ENCODE peak calls at places on chromosomes 16 and 17, in seven cellular contexts. One of them, this sample, is unnamed.

GRCh38 chr16:85462405-85463227 is 150.5 kb upstream of the GSE1 start:
- DNase-seq in choroid plexus epithelial cell: no peak
- DNase-seq in fibroblast of the aortic adventitia: no peak
- DNase-seq in GM03348: peak; percentile 79
- DNase-seq in LHCN-M2: no peak
- DNase-seq in activated effector memory CD4-positive, alpha-beta T cell treated with anti-CD3 and anti-CD28 coated beads, Interleukin-2, amount 50 U/mL, for 16 hours: no peak
- DNase-seq in fibroblast of the conjunctiva: no peak
- DNase-seq in this sample: no peak

GRCh38 chr16:64253525-64253924 is 868.3 kb downstream of the CDH11 start:
- DNase-seq in choroid plexus epithelial cell: no peak
- DNase-seq in fibroblast of the aortic adventitia: no peak
- DNase-seq in GM03348: no peak
- DNase-seq in LHCN-M2: peak; percentile 49
- DNase-seq in activated effector memory CD4-positive, alpha-beta T cell treated with anti-CD3 and anti-CD28 coated beads, Interleukin-2, amount 50 U/mL, for 16 hours: no peak
- DNase-seq in fibroblast of the conjunctiva: no peak
- DNase-seq in this sample: no peak

GRCh38 chr16:728890-729744 is 2.2 kb downstream of the HAGHL start:
- DNase-seq in choroid plexus epithelial cell: no peak
- DNase-seq in fibroblast of the aortic adventitia: no peak
- DNase-seq in GM03348: no peak
- DNase-seq in LHCN-M2: no peak
- DNase-seq in activated effector memory CD4-positive, alpha-beta T cell treated with anti-CD3 and anti-CD28 coated beads, Interleukin-2, amount 50 U/mL, for 16 hours: no peak
- DNase-seq in fibroblast of the conjunctiva: no peak
- DNase-seq in this sample: no peak

GRCh38 chr17:42194133-42194899 is at the start of gene GHDC:
- DNase-seq in choroid plexus epithelial cell: peak; percentile 81
- DNase-seq in fibroblast of the aortic adventitia: peak; percentile 68
- DNase-seq in GM03348: peak; percentile 94
- DNase-seq in LHCN-M2: peak; percentile 59
- DNase-seq in activated effector memory CD4-positive, alpha-beta T cell treated with anti-CD3 and anti-CD28 coated beads, Interleukin-2, amount 50 U/mL, for 16 hours: peak; percentile 93
- DNase-seq in fibroblast of the conjunctiva: peak; percentile 49
- DNase-seq in this sample: peak; percentile 79

GRCh38 chr17:6509295-6509771 is 47.0 kb downstream of the PITPNM3 start:
- DNase-seq in choroid plexus epithelial cell: peak; percentile 37
- DNase-seq in fibroblast of the aortic adventitia: peak; percentile 73
- DNase-seq in GM03348: no peak
- DNase-seq in LHCN-M2: peak; percentile 6
- DNase-seq in activated effector memory CD4-positive, alpha-beta T cell treated with anti-CD3 and anti-CD28 coated beads, Interleukin-2, amount 50 U/mL, for 16 hours: no peak
- DNase-seq in fibroblast of the conjunctiva: no peak
- DNase-seq in this sample: peak; percentile 22

GRCh38 chr16:66309-67182 is 5.9 kb downstream of the RHBDF1 start:
- DNase-seq in choroid plexus epithelial cell: no peak
- DNase-seq in fibroblast of the aortic adventitia: no peak
- DNase-seq in GM03348: no peak
- DNase-seq in LHCN-M2: no peak
- DNase-seq in activated effector memory CD4-positive, alpha-beta T cell treated with anti-CD3 and anti-CD28 coated beads, Interleukin-2, amount 50 U/mL, for 16 hours: no peak
- DNase-seq in fibroblast of the conjunctiva: no peak
- DNase-seq in this sample: no peak

GRCh38 chr17:4965311-4965986 is 2.2 kb downstream of the SPAG7 start:
- DNase-seq in choroid plexus epithelial cell: no peak
- DNase-seq in fibroblast of the aortic adventitia: no peak
- DNase-seq in GM03348: no peak
- DNase-seq in LHCN-M2: no peak
- DNase-seq in activated effector memory CD4-positive, alpha-beta T cell treated with anti-CD3 and anti-CD28 coated beads, Interleukin-2, amount 50 U/mL, for 16 hours: no peak
- DNase-seq in fibroblast of the conjunctiva: no peak
- DNase-seq in this sample: no peak

GRCh38 chr17:58166682-58167081 is at the start of gene OR4D2:
- DNase-seq in choroid plexus epithelial cell: no peak
- DNase-seq in fibroblast of the aortic adventitia: no peak
- DNase-seq in GM03348: no peak
- DNase-seq in LHCN-M2: no peak
- DNase-seq in activated effector memory CD4-positive, alpha-beta T cell treated with anti-CD3 and anti-CD28 coated beads, Interleukin-2, amount 50 U/mL, for 16 hours: no peak
- DNase-seq in fibroblast of the conjunctiva: no peak
- DNase-seq in this sample: no peak

GRCh38 chr17:63697341-63698286 is 2.3 kb downstream of the LIMD2 start:
- DNase-seq in choroid plexus epithelial cell: peak; percentile 47
- DNase-seq in fibroblast of the aortic adventitia: peak; percentile 25
- DNase-seq in GM03348: peak; percentile 68
- DNase-seq in LHCN-M2: no peak
- DNase-seq in activated effector memory CD4-positive, alpha-beta T cell treated with anti-CD3 and anti-CD28 coated beads, Interleukin-2, amount 50 U/mL, for 16 hours: peak; percentile 92
- DNase-seq in fibroblast of the conjunctiva: no peak
- DNase-seq in this sample: peak; percentile 47

GRCh38 chr17:79624658-79625478 is 14.0 kb upstream of the RBFOX3 start:
- DNase-seq in choroid plexus epithelial cell: no peak
- DNase-seq in fibroblast of the aortic adventitia: no peak
- DNase-seq in GM03348: no peak
- DNase-seq in LHCN-M2: no peak
- DNase-seq in activated effector memory CD4-positive, alpha-beta T cell treated with anti-CD3 and anti-CD28 coated beads, Interleukin-2, amount 50 U/mL, for 16 hours: peak; percentile 51
- DNase-seq in fibroblast of the conjunctiva: no peak
- DNase-seq in this sample: no peak

GRCh38 chr17:36686123-36686669 is 84.8 kb downstream of the MRM1 start:
- DNase-seq in choroid plexus epithelial cell: no peak
- DNase-seq in fibroblast of the aortic adventitia: no peak
- DNase-seq in GM03348: no peak
- DNase-seq in LHCN-M2: no peak
- DNase-seq in activated effector memory CD4-positive, alpha-beta T cell treated with anti-CD3 and anti-CD28 coated beads, Interleukin-2, amount 50 U/mL, for 16 hours: no peak
- DNase-seq in fibroblast of the conjunctiva: no peak
- DNase-seq in this sample: no peak

GRCh38 chr17:49241763-49242312 is 11.3 kb upstream of the PHOSPHO1 start:
- DNase-seq in choroid plexus epithelial cell: no peak
- DNase-seq in fibroblast of the aortic adventitia: no peak
- DNase-seq in GM03348: no peak
- DNase-seq in LHCN-M2: no peak
- DNase-seq in activated effector memory CD4-positive, alpha-beta T cell treated with anti-CD3 and anti-CD28 coated beads, Interleukin-2, amount 50 U/mL, for 16 hours: no peak
- DNase-seq in fibroblast of the conjunctiva: no peak
- DNase-seq in this sample: no peak